ENCODE peak calls at places on chromosomes 5 and 9, in seven cellular contexts. S is GM13976, O is upper lobe of right lung, Z is nephron progenitor cell, G is activated B cell treated with CpG ODN at 0.5 μM for 24 hours, E is osteocyte, V is fibroblast of lung. T is an unnamed sample.

GRCh38 chr5:141969783-141970741 is 1.2 kb downstream of the RNF14 start:
- DNase-seq in G (no peak), V (no peak), O (no peak), Z (no peak), E (no peak), S (peak), T (no peak)

GRCh38 chr9:94887721-94888120 is 161.2 kb downstream of the AOPEP start:
- DNase-seq in G (no peak), E (no peak), Z (no peak), V (no peak), S (no peak), O (no peak), T (no peak)

GRCh38 chr5:151724360-151724759 is 34.1 kb downstream of the ATOX1 start:
- DNase-seq in G (no peak), E (no peak), Z (no peak), V (no peak), O (no peak), S (no peak), T (no peak)

GRCh38 chr5:135150767-135151166 is 116.7 kb upstream of the PITX1 start:
- DNase-seq in V (no peak), O (no peak), Z (no peak), E (peak), G (no peak), S (no peak), T (no peak)

GRCh38 chr9:105064248-105065118 is 136.5 kb upstream of the ABCA1 start:
- DNase-seq in G (no peak), V (peak), S (no peak), O (peak), E (peak), Z (peak), T (no peak)

GRCh38 chr9:78189461-78189860 is 46.4 kb upstream of the CEP78 start:
- DNase-seq in V (no peak), S (no peak), G (no peak), Z (no peak), O (no peak), E (no peak), T (no peak)

GRCh38 chr5:32144637-32145207 is 29.4 kb downstream of the GOLPH3 start:
- DNase-seq in E (no peak), S (no peak), Z (no peak), O (no peak), V (no peak), G (no peak), T (no peak)

GRCh38 chr9:712643-713042 is 128.9 kb upstream of the DMRT1 start:
- DNase-seq in O (no peak), E (no peak), V (no peak), S (no peak), G (no peak), Z (no peak), T (no peak)

GRCh38 chr5:155954739-155955445 is 372.1 kb upstream of the SGCD start:
- DNase-seq in O (no peak), Z (no peak), S (no peak), G (no peak), E (no peak), V (peak), T (no peak)

GRCh38 chr5:93622240-93622885 is 39.3 kb downstream of the NR2F1 start:
- DNase-seq in Z (no peak), S (no peak), G (no peak), V (peak), O (no peak), E (no peak), T (no peak)

GRCh38 chr9:126517751-126518261 is 95.9 kb upstream of the LMX1B start:
- DNase-seq in Z (no peak), V (no peak), E (no peak), S (no peak), G (no peak), O (no peak), T (no peak)

GRCh38 chr5:180069589-180070247 is 1.8 kb downstream of the RNF130 start:
- DNase-seq in S (no peak), G (no peak), V (peak), E (no peak), Z (no peak), O (no peak), T (no peak)

GRCh38 chr5:154506716-154507080 is 28.7 kb upstream of the HAND1 start:
- DNase-seq in E (no peak), V (no peak), S (no peak), O (peak), Z (no peak), G (no peak), T (no peak)

GRCh38 chr5:80919678-80920196 is 40.4 kb upstream of the RASGRF2 start:
- DNase-seq in E (no peak), G (no peak), O (no peak), S (no peak), Z (no peak), V (peak), T (no peak)

GRCh38 chr9:36142510-36143161 is 6.1 kb downstream of the GLIPR2 start:
- DNase-seq in E (no peak), G (no peak), Z (no peak), V (no peak), S (no peak), O (no peak), T (no peak)

GRCh38 chr9:125133403-125134316 is 9.7 kb downstream of the SCAI start:
- DNase-seq in E (no peak), V (no peak), S (no peak), O (no peak), G (no peak), Z (no peak), T (no peak)

GRCh38 chr5:65072836-65073620 is 304.3 kb downstream of the CWC27 start:
- DNase-seq in O (no peak), Z (no peak), G (no peak), V (no peak), S (no peak), E (no peak), T (no peak)

GRCh38 chr5:134236820-134237219 is 10.9 kb upstream of the PPP2CA start:
- DNase-seq in G (no peak), S (no peak), V (no peak), E (peak), Z (no peak), O (no peak), T (no peak)

GRCh38 chr9:12775373-12775962 is 648 bp downstream of the LURAP1L start:
- DNase-seq in E (no peak), Z (peak), G (no peak), S (peak), V (no peak), O (peak), T (peak)

DNA sequence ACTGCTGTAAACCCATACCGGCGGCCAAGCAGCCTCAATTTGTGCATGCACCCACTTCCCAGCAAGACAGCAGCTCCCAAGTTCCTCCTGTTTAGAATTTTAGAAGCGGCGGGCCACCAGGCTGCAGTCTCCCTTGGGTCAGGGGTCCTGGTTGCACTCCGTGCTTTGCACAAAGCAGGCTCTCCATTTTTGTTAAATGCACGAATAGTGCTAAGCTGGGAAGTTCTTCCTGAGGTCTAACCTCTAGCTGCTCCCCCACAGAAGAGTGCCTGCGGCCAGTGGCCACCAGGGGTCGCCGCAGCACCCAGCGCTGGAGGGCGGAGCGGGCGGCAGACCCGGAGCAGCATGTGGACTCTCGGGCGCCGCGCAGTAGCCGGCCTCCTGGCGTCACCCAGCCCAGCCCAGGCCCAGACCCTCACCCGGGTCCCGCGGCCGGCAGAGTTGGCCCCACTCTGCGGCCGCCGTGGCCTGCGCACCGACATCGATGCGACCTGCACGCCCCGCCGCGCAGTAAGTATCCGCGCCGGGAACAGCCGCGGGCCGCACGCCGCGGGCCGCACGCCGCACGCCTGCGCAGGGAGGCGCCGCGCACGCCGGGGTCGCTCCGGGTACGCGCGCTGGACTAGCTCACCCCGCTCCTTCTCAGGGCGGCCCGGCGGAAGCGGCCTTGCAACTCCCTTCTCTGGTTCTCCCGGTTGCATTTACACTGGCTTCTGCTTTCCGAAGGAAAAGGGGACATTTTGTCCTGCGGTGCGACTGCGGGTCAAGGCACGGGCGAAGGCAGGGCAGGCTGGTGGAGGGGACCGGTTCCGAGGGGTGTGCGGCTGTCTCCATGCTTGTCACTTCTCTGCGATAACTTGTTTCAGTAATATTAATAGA is at the start of gene FXN:
- DNase-seq in G (peak), O (peak), V (peak), E (peak), Z (peak), S (peak), T (peak)
- TF ChIP-seq CTCF in G (peak), O (peak), V (peak), E (peak), Z (peak), S (peak), T (peak)

DNA sequence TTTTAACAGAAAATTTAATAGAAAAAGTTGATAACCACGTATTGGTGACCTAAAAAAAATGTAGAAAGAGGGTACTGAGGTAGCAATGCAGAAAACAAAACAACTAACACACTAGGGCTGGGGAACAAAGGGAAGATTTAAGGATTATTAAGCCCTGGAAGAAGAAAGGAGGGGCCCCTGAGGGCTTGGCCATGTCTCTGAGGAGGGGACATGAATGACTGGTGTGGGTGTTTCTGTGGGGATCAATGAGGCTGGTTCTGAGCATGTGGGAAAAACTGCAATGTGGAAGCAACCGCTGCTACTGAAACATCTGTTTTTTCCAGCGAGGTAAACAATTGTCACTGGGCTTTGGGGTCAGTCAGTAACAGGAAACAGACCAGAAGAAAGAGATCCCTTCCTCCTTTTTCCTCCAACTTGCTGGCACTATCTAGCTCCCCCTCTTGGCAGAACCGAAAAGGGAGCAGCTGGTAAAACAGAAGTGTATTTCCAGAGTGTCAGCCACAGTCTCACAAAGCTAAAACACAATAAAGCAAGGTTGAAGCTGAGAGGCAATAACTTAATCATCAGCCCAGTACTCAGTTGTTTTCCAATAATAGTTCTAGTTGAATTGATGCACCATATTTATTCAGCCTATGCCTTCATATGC is 48.3 kb downstream of the ATPSCKMT start:
- DNase-seq in G (no peak), Z (peak), S (no peak), V (peak), O (no peak), E (no peak), T (no peak)
- TF ChIP-seq CTCF in G (no peak), Z (peak), S (no peak), V (peak), O (peak), E (peak), T (peak)

DNA sequence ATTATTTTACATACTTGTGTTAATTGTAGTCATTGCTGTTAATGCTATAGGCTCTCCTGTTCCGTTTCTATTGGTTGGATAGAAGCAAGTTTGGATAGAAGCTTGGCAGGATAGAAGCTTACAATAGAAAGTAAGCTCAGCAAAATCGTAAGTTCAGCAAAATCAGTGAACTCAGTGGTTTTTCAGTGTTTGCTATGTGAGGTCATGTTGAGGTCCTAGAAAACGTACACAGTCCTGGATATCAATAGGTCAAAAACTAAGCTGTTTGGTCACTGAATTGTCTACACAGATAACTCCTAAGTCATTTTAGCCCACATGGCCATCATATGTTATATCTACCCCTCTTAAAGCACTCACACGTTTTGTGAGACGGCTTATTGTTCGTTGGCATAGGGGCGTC is 299.4 kb downstream of the MAN2A1 start:
- DNase-seq in E (no peak), O (no peak), G (no peak), S (no peak), Z (no peak), V (no peak), T (no peak)
- TF ChIP-seq CTCF in E (no peak), O (no peak), G (no peak), S (no peak), Z (no peak), V (no peak), T (no peak)

GRCh38 chr5:138352722-138353549 is 451 bp downstream of the KDM3B start:
- DNase-seq in Z (peak), V (peak), G (peak), S (peak), O (peak), E (no peak), T (peak)
- TF ChIP-seq CTCF in Z (no peak), V (peak), G (no peak), S (peak), O (peak), E (peak), T (peak)

DNA sequence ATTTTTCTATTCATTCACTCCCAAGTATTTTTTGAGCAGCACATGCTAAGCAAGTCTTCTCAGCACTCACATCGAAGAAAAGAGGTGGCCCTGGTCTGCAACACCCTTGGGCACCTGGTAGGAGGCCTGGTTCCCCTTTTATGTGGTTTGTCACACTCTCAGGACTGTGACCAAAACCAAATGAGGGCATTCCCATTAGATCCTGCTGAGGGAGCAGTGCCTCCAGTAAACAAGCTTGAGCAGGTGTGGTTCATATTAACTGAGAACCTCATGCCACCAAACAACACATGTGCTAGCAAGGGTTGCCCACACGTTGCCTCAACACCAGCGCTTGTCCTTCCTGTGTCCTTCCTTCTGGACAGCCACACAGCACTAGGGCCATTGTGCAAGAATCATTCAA is 26.9 kb upstream of the SYK start:
- DNase-seq in Z (no peak), V (no peak), S (peak), E (no peak), O (no peak), G (peak), T (no peak)
- TF ChIP-seq CTCF in Z (no peak), V (no peak), S (peak), E (no peak), O (no peak), G (no peak), T (no peak)

GRCh38 chr5:96112123-96112670 is 150.5 kb upstream of the ELL2 start:
- DNase-seq in V (no peak), Z (no peak), S (no peak), E (no peak), O (no peak), G (no peak), T (no peak)
- TF ChIP-seq CTCF in V (peak), Z (no peak), S (no peak), E (no peak), O (no peak), G (no peak), T (no peak)